ENCODE peak calls at places on chromosomes 4 and X, in ten cellular contexts. T is posterior vena cava, D is glomerular endothelial cell, X is EH, B is occipital lobe, R is NCI-H510A treated with DMSO at 0.1 percent for 48 hours, N is AG20443, C is NCI-H1092 treated with DMSO at 0.1 percent for 48 hours, O is upper lobe of right lung, K is Calu3. J is an unnamed sample.

GRCh38 chrX:39636481-39636880 is 461.3 kb downstream of the BCOR start:
- DNase-seq in T (no peak), D (no peak), X (no peak), B (no peak), R (no peak), N (no peak), C (no peak), O (no peak), K (no peak), J (no peak)

GRCh38 chr4:17670423-17670822 is 56.0 kb downstream of the MED28 start:
- DNase-seq in T (no peak), D (no peak), X (no peak), B (no peak), R (no peak), N (no peak), C (no peak), O (no peak), K (no peak), J (no peak)

GRCh38 chr4:612749-613125 is 12.6 kb upstream of the PDE6B start:
- DNase-seq in T (peak; percentile 73), D (no peak), X (no peak), B (no peak), R (no peak), N (no peak), C (no peak), O (no peak), K (no peak), J (peak; percentile 53)

GRCh38 chrX:154369453-154370299 is 4.8 kb downstream of the FLNA start:
- DNase-seq in T (peak; percentile 94), D (no peak), X (peak; percentile 96), B (peak; percentile 25), R (peak; percentile 41), N (peak; percentile 73), C (no peak), O (peak; percentile 86), K (peak; percentile 87), J (peak; percentile 89)

GRCh38 chr4:53967971-53968370 is 96.4 kb downstream of the CHIC2 start:
- DNase-seq in T (no peak), D (no peak), X (peak; percentile 31), B (no peak), R (no peak), N (peak; percentile 30), C (no peak), O (no peak), K (no peak), J (no peak)

GRCh38 chr4:152074573-152074972 is 313.8 kb upstream of the GATB start:
- DNase-seq in T (no peak), D (no peak), X (no peak), B (no peak), R (no peak), N (no peak), C (no peak), O (no peak), K (no peak), J (no peak)

GRCh38 chr4:69848028-69848427 is 11.9 kb downstream of the SULT1E1 start:
- DNase-seq in T (no peak), D (no peak), X (no peak), B (no peak), R (no peak), N (no peak), C (no peak), O (no peak), K (no peak), J (no peak)

GRCh38 chr4:10619220-10619619 is 65.3 kb downstream of the CLNK start:
- DNase-seq in T (no peak), D (no peak), X (peak; percentile 10), B (no peak), R (peak; percentile 85), N (no peak), C (peak; percentile 87), O (no peak), K (no peak), J (no peak)

GRCh38 chr4:15375707-15376106 is 52.1 kb upstream of the C1QTNF7 start:
- DNase-seq in T (no peak), D (no peak), X (no peak), B (no peak), R (no peak), N (no peak), C (no peak), O (no peak), K (no peak), J (no peak)

GRCh38 chr4:67658302-67658701 is 42.7 kb downstream of the UBA6 start:
- DNase-seq in T (no peak), D (no peak), X (no peak), B (no peak), R (no peak), N (no peak), C (no peak), O (no peak), K (no peak), J (no peak)

GRCh38 chr4:12459126-12459525 is 1025.0 kb downstream of the RAB28 start:
- DNase-seq in T (no peak), D (no peak), X (no peak), B (no peak), R (no peak), N (no peak), C (no peak), O (no peak), K (no peak), J (no peak)

GRCh38 chr4:20393486-20394100 is 141.9 kb downstream of the SLIT2 start:
- DNase-seq in T (no peak), D (no peak), X (peak; percentile 25), B (no peak), R (no peak), N (no peak), C (peak; percentile 24), O (no peak), K (no peak), J (no peak)

GRCh38 chrX:18883234-18883960 is 100.5 kb downstream of the PHKA2 start:
- DNase-seq in T (peak; percentile 49), D (no peak), X (no peak), B (no peak), R (no peak), N (no peak), C (no peak), O (peak; percentile 81), K (no peak), J (peak; percentile 60)

GRCh38 chr4:142144813-142145212 is 508.4 kb downstream of the IL15 start:
- DNase-seq in T (no peak), D (no peak), X (no peak), B (no peak), R (no peak), N (no peak), C (no peak), O (no peak), K (no peak), J (no peak)